ENCODE peak calls at places on chromosomes 12 and 14, in eight cellular contexts. One of them, this sample, is unnamed.

GRCh38 chr14:89957791-89958190 is 2.1 kb downstream of the TDP1 start:
- DNase-seq in NCI-H2081: no peak
- DNase-seq in HFFc6: no peak
- DNase-seq in iris pigment epithelial cell: no peak
- DNase-seq in KBM-7: no peak
- DNase-seq in activated T-cell treated with anti-CD3 and anti-CD28 coated beads, Interleukin-2, amount 50 U/mL, for 72 hours: no peak
- DNase-seq in NCI-H69: no peak
- DNase-seq in fibroblast of the aortic adventitia: no peak
- DNase-seq in this sample: no peak

GRCh38 chr12:7712841-7713442 is 1.7 kb downstream of the DPPA3 start:
- DNase-seq in NCI-H2081: no peak
- DNase-seq in HFFc6: no peak
- DNase-seq in iris pigment epithelial cell: no peak
- DNase-seq in KBM-7: no peak
- DNase-seq in activated T-cell treated with anti-CD3 and anti-CD28 coated beads, Interleukin-2, amount 50 U/mL, for 72 hours: no peak
- DNase-seq in NCI-H69: no peak
- DNase-seq in fibroblast of the aortic adventitia: no peak
- DNase-seq in this sample: no peak

GRCh38 chr12:112938751-112939150 is 477 bp downstream of the OAS3 start:
- DNase-seq in NCI-H2081: no peak
- DNase-seq in HFFc6: no peak
- DNase-seq in iris pigment epithelial cell: no peak
- DNase-seq in KBM-7: no peak
- DNase-seq in activated T-cell treated with anti-CD3 and anti-CD28 coated beads, Interleukin-2, amount 50 U/mL, for 72 hours: no peak
- DNase-seq in NCI-H69: peak; percentile 47
- DNase-seq in fibroblast of the aortic adventitia: peak; percentile 7
- DNase-seq in this sample: no peak

GRCh38 chr12:45934956-45935355 is 55.4 kb downstream of the SCAF11 start:
- DNase-seq in NCI-H2081: peak; percentile 66
- DNase-seq in HFFc6: no peak
- DNase-seq in iris pigment epithelial cell: no peak
- DNase-seq in KBM-7: no peak
- DNase-seq in activated T-cell treated with anti-CD3 and anti-CD28 coated beads, Interleukin-2, amount 50 U/mL, for 72 hours: no peak
- DNase-seq in NCI-H69: peak; percentile 66
- DNase-seq in fibroblast of the aortic adventitia: no peak
- DNase-seq in this sample: no peak

GRCh38 chr12:50579757-50580267 is 75.0 kb downstream of the DIP2B start:
- DNase-seq in NCI-H2081: no peak
- DNase-seq in HFFc6: peak; percentile 69
- DNase-seq in iris pigment epithelial cell: peak; percentile 34
- DNase-seq in KBM-7: no peak
- DNase-seq in activated T-cell treated with anti-CD3 and anti-CD28 coated beads, Interleukin-2, amount 50 U/mL, for 72 hours: no peak
- DNase-seq in NCI-H69: no peak
- DNase-seq in fibroblast of the aortic adventitia: peak; percentile 45
- DNase-seq in this sample: peak; percentile 39

GRCh38 chr14:62692490-62693106 is 352.7 kb downstream of the KCNH5 start:
- DNase-seq in NCI-H2081: no peak
- DNase-seq in HFFc6: no peak
- DNase-seq in iris pigment epithelial cell: peak; percentile 50
- DNase-seq in KBM-7: no peak
- DNase-seq in activated T-cell treated with anti-CD3 and anti-CD28 coated beads, Interleukin-2, amount 50 U/mL, for 72 hours: no peak
- DNase-seq in NCI-H69: peak; percentile 43
- DNase-seq in fibroblast of the aortic adventitia: peak; percentile 9
- DNase-seq in this sample: no peak

GRCh38 chr14:100115726-100116125 is 43.7 kb downstream of the DEGS2 start:
- DNase-seq in NCI-H2081: no peak
- DNase-seq in HFFc6: no peak
- DNase-seq in iris pigment epithelial cell: no peak
- DNase-seq in KBM-7: no peak
- DNase-seq in activated T-cell treated with anti-CD3 and anti-CD28 coated beads, Interleukin-2, amount 50 U/mL, for 72 hours: no peak
- DNase-seq in NCI-H69: no peak
- DNase-seq in fibroblast of the aortic adventitia: no peak
- DNase-seq in this sample: no peak

GRCh38 chr12:76571256-76571655 is 11.7 kb upstream of the OSBPL8 start:
- DNase-seq in NCI-H2081: no peak
- DNase-seq in HFFc6: no peak
- DNase-seq in iris pigment epithelial cell: peak; percentile 38
- DNase-seq in KBM-7: no peak
- DNase-seq in activated T-cell treated with anti-CD3 and anti-CD28 coated beads, Interleukin-2, amount 50 U/mL, for 72 hours: no peak
- DNase-seq in NCI-H69: no peak
- DNase-seq in fibroblast of the aortic adventitia: peak; percentile 56
- DNase-seq in this sample: no peak

GRCh38 chr12:77124767-77125166 is 59.4 kb upstream of the E2F7 start:
- DNase-seq in NCI-H2081: no peak
- DNase-seq in HFFc6: peak; percentile 59
- DNase-seq in iris pigment epithelial cell: peak; percentile 34
- DNase-seq in KBM-7: no peak
- DNase-seq in activated T-cell treated with anti-CD3 and anti-CD28 coated beads, Interleukin-2, amount 50 U/mL, for 72 hours: no peak
- DNase-seq in NCI-H69: no peak
- DNase-seq in fibroblast of the aortic adventitia: peak; percentile 52
- DNase-seq in this sample: no peak

GRCh38 chr14:87133073-87133815 is 859.7 kb downstream of the GALC start:
- DNase-seq in NCI-H2081: no peak
- DNase-seq in HFFc6: no peak
- DNase-seq in iris pigment epithelial cell: peak; percentile 48
- DNase-seq in KBM-7: no peak
- DNase-seq in activated T-cell treated with anti-CD3 and anti-CD28 coated beads, Interleukin-2, amount 50 U/mL, for 72 hours: no peak
- DNase-seq in NCI-H69: peak; percentile 46
- DNase-seq in fibroblast of the aortic adventitia: peak; percentile 71
- DNase-seq in this sample: no peak

GRCh38 chr14:50785506-50786063 is 45.4 kb downstream of the NIN start:
- DNase-seq in NCI-H2081: no peak
- DNase-seq in HFFc6: no peak
- DNase-seq in iris pigment epithelial cell: no peak
- DNase-seq in KBM-7: peak; percentile 13
- DNase-seq in activated T-cell treated with anti-CD3 and anti-CD28 coated beads, Interleukin-2, amount 50 U/mL, for 72 hours: no peak
- DNase-seq in NCI-H69: peak; percentile 66
- DNase-seq in fibroblast of the aortic adventitia: no peak
- DNase-seq in this sample: no peak

GRCh38 chr12:113422030-113422900 is at the start of gene SDSL:
- DNase-seq in NCI-H2081: no peak
- DNase-seq in HFFc6: peak; percentile 75
- DNase-seq in iris pigment epithelial cell: peak; percentile 77
- DNase-seq in KBM-7: peak; percentile 98
- DNase-seq in activated T-cell treated with anti-CD3 and anti-CD28 coated beads, Interleukin-2, amount 50 U/mL, for 72 hours: peak; percentile 48
- DNase-seq in NCI-H69: peak; percentile 89
- DNase-seq in fibroblast of the aortic adventitia: peak; percentile 80
- DNase-seq in this sample: peak; percentile 60

GRCh38 chr14:31159682-31160296 is 47.8 kb downstream of the HECTD1 start:
- DNase-seq in NCI-H2081: no peak
- DNase-seq in HFFc6: peak; percentile 73
- DNase-seq in iris pigment epithelial cell: peak; percentile 78
- DNase-seq in KBM-7: no peak
- DNase-seq in activated T-cell treated with anti-CD3 and anti-CD28 coated beads, Interleukin-2, amount 50 U/mL, for 72 hours: no peak
- DNase-seq in NCI-H69: no peak
- DNase-seq in fibroblast of the aortic adventitia: peak; percentile 52
- DNase-seq in this sample: no peak

GRCh38 chr12:108575199-108575912 is 13.0 kb downstream of the ISCU start:
- DNase-seq in NCI-H2081: no peak
- DNase-seq in HFFc6: no peak
- DNase-seq in iris pigment epithelial cell: no peak
- DNase-seq in KBM-7: no peak
- DNase-seq in activated T-cell treated with anti-CD3 and anti-CD28 coated beads, Interleukin-2, amount 50 U/mL, for 72 hours: no peak
- DNase-seq in NCI-H69: no peak
- DNase-seq in fibroblast of the aortic adventitia: peak; percentile 61
- DNase-seq in this sample: no peak

GRCh38 chr12:82413994-82414393 is 55.7 kb downstream of the METTL25 start:
- DNase-seq in NCI-H2081: no peak
- DNase-seq in HFFc6: no peak
- DNase-seq in iris pigment epithelial cell: peak; percentile 7
- DNase-seq in KBM-7: no peak
- DNase-seq in activated T-cell treated with anti-CD3 and anti-CD28 coated beads, Interleukin-2, amount 50 U/mL, for 72 hours: no peak
- DNase-seq in NCI-H69: peak; percentile 19
- DNase-seq in fibroblast of the aortic adventitia: peak; percentile 6
- DNase-seq in this sample: no peak

GRCh38 chr12:100371146-100371545 is 14.3 kb downstream of the SLC17A8 start:
- DNase-seq in NCI-H2081: no peak
- DNase-seq in HFFc6: no peak
- DNase-seq in iris pigment epithelial cell: no peak
- DNase-seq in KBM-7: no peak
- DNase-seq in activated T-cell treated with anti-CD3 and anti-CD28 coated beads, Interleukin-2, amount 50 U/mL, for 72 hours: no peak
- DNase-seq in NCI-H69: no peak
- DNase-seq in fibroblast of the aortic adventitia: no peak
- DNase-seq in this sample: no peak